ENCODE peak calls at places on chromosomes 16 and 17, in ten cellular contexts. K is GM12865; N is GM04504; S is nephron progenitor cell; V is tibial artery; W is GM04503; X is activated naive CD4-positive, alpha-beta T cell; Y is heart right ventricle; J is transverse colon; E is kidney. T is an unnamed sample.

GRCh38 chr17:50429793-50430192 is 3.8 kb downstream of the ACSF2 start:
- DNase-seq in W (no peak), S (no peak), V (no peak), J (no peak), N (no peak), X (no peak), K (no peak), Y (no peak), E (no peak), T (no peak)

GRCh38 chr16:81493755-81494433 is 49.3 kb downstream of the CMIP start:
- DNase-seq in Y (no peak), W (no peak), V (no peak), J (peak), S (no peak), K (no peak), N (peak), E (peak), X (no peak), T (no peak)

GRCh38 chr17:83096401-83097220 is 17.2 kb downstream of the METRNL start:
- DNase-seq in W (no peak), V (no peak), Y (no peak), X (no peak), S (peak), K (no peak), J (peak), E (peak), N (no peak), T (no peak)

GRCh38 chr17:82957469-82957795 is 117.6 kb upstream of the ZNF750 start:
- DNase-seq in Y (no peak), W (no peak), V (no peak), S (no peak), N (no peak), E (peak), J (no peak), K (no peak), X (no peak), T (peak)

GRCh38 chr16:82971126-82971525 is 344.4 kb downstream of the CDH13 start:
- DNase-seq in K (no peak), Y (no peak), X (no peak), W (no peak), J (no peak), S (no peak), E (no peak), N (no peak), V (no peak), T (no peak)

GRCh38 chr16:31474173-31474714 is 2.3 kb downstream of the TGFB1I1 start:
- DNase-seq in J (no peak), X (no peak), W (peak), S (no peak), V (peak), N (peak), K (no peak), E (no peak), Y (no peak), T (no peak)

GRCh38 chr17:62093188-62094155 is 28.4 kb upstream of the MED13 start:
- DNase-seq in X (no peak), S (no peak), N (peak), V (no peak), W (peak), Y (no peak), J (no peak), E (no peak), K (peak), T (no peak)

GRCh38 chr16:88368036-88368435 is 14.7 kb upstream of the ZNF469 start:
- DNase-seq in V (no peak), K (no peak), S (peak), N (no peak), Y (no peak), X (no peak), E (peak), W (no peak), J (no peak), T (peak)

GRCh38 chr17:77616243-77616731 is 342.2 kb upstream of the TNRC6C start:
- DNase-seq in E (no peak), N (no peak), X (no peak), K (no peak), J (no peak), S (no peak), Y (no peak), W (no peak), V (no peak), T (peak)

GRCh38 chr16:81940781-81941560 is 70.3 kb downstream of the SDR42E1 start:
- DNase-seq in K (no peak), V (no peak), N (peak), Y (no peak), X (no peak), J (no peak), W (peak), S (no peak), E (no peak), T (no peak)

GRCh38 chr17:47628014-47628413 is 21.7 kb upstream of the KPNB1 start:
- DNase-seq in J (no peak), E (no peak), K (no peak), N (no peak), V (no peak), Y (no peak), S (no peak), X (no peak), W (no peak), T (no peak)

GRCh38 chr16:73176577-73177013 is 128.7 kb upstream of the ZFHX3 start:
- DNase-seq in V (no peak), S (no peak), N (peak), X (no peak), E (no peak), K (no peak), W (peak), Y (no peak), J (no peak), T (no peak)

GRCh38 chr17:8125947-8126305 is 2.0 kb upstream of the HES7 start:
- DNase-seq in J (no peak), E (peak), V (no peak), W (no peak), K (no peak), X (no peak), Y (peak), N (no peak), S (peak), T (no peak)

GRCh38 chr16:80441935-80442334 is 98.9 kb upstream of the DYNLRB2 start:
- DNase-seq in X (no peak), V (no peak), Y (no peak), E (no peak), S (no peak), W (no peak), K (no peak), N (no peak), J (no peak), T (no peak)

GRCh38 chr16:19281246-19281645 is 4.3 kb upstream of the CLEC19A start:
- DNase-seq in S (no peak), X (no peak), K (no peak), Y (no peak), W (no peak), J (no peak), E (no peak), N (no peak), V (no peak), T (no peak)

GRCh38 chr16:87727346-87727745 is 38.4 kb downstream of the KLHDC4 start:
- DNase-seq in E (no peak), W (no peak), Y (no peak), X (no peak), S (no peak), K (no peak), J (no peak), N (no peak), V (no peak), T (no peak)

GRCh38 chr17:17740627-17741237 is 59.5 kb downstream of the RAI1 start:
- DNase-seq in X (no peak), Y (no peak), V (no peak), J (no peak), S (no peak), E (no peak), W (no peak), N (no peak), K (no peak), T (no peak)

GRCh38 chr17:72357764-72358365 is 237.0 kb downstream of the SOX9 start:
- DNase-seq in K (no peak), S (no peak), V (no peak), X (no peak), N (no peak), Y (no peak), J (no peak), E (no peak), W (no peak), T (no peak)

GRCh38 chr16:57544129-57544653 is 1.7 kb downstream of the ADGRG5 start:
- DNase-seq in J (peak), E (no peak), K (peak), Y (peak), X (no peak), V (no peak), W (no peak), N (no peak), S (no peak), T (peak)

GRCh38 chr17:78641666-78642065 is 64.5 kb upstream of the DNAH17 start:
- DNase-seq in K (no peak), N (no peak), S (no peak), X (no peak), Y (no peak), V (no peak), W (no peak), J (no peak), E (no peak), T (peak)

GRCh38 chr16:49473773-49474172 is 100.2 kb downstream of the C16orf78 start:
- DNase-seq in X (no peak), V (peak), E (peak), J (peak), S (no peak), N (no peak), K (no peak), Y (no peak), W (no peak), T (no peak)

GRCh38 chr17:19024101-19025078 is 19.8 kb upstream of the FAM83G start:
- DNase-seq in J (no peak), S (peak), W (no peak), V (no peak), E (peak), X (no peak), N (peak), K (no peak), Y (no peak), T (peak)

GRCh38 chr17:63309021-63309420 is 137.1 kb downstream of the CYB561 start:
- DNase-seq in W (no peak), S (no peak), X (no peak), K (no peak), V (no peak), E (no peak), Y (no peak), N (no peak), J (no peak), T (no peak)

GRCh38 chr16:11634307-11634706 is 33.9 kb upstream of the SNN start:
- DNase-seq in N (no peak), E (no peak), J (no peak), W (no peak), X (no peak), V (no peak), S (no peak), Y (no peak), K (no peak), T (no peak)

GRCh38 chr16:83901101-83901500 is 2.2 kb downstream of the MLYCD start:
- DNase-seq in Y (no peak), W (peak), X (no peak), J (no peak), N (no peak), K (no peak), V (no peak), S (no peak), E (no peak), T (no peak)

GRCh38 chr17:46991618-46992017 is 12.6 kb upstream of the RPRML start:
- DNase-seq in W (no peak), K (no peak), X (no peak), J (no peak), S (no peak), E (no peak), N (no peak), V (no peak), Y (no peak), T (no peak)

GRCh38 chr16:17404903-17405691 is 65.7 kb downstream of the XYLT1 start:
- DNase-seq in E (no peak), N (peak), Y (peak), J (peak), X (no peak), K (no peak), W (peak), V (peak), S (no peak), T (peak)